ENCODE peak calls at places on chromosomes 12 and 14, in seven cellular contexts. L is H9, E is PC-9, W is MM.1S, N is mammary epithelial cell, V is OCI-LY7, B is hepatocyte. Z is an unnamed sample. For H3K4me1, H4K20me1 and H3K9me3, the result is how much of the 10 kb centered on the place peaks cover.

GRCh38 chr12:88351121-88351520 is 209.0 kb downstream of the TMTC3 start:
- DNase-seq in L (no peak), E (no peak), W (no peak), N (no peak), V (no peak), B (no peak), Z (no peak)

GRCh38 chr12:84937383-84937782 is 24.8 kb upstream of the SLC6A15 start:
- DNase-seq in L (no peak), E (no peak), W (no peak), N (no peak), V (no peak), B (no peak), Z (no peak)

GRCh38 chr14:63468273-63468672 is 74.9 kb downstream of the PPP2R5E start:
- DNase-seq in L (no peak), E (peak), W (no peak), N (peak), V (no peak), B (no peak), Z (no peak)

GRCh38 chr14:99752486-99753121 is 40.6 kb upstream of the EML1 start:
- DNase-seq in L (no peak), E (peak), W (no peak), N (peak), V (no peak), B (no peak), Z (no peak)

GRCh38 chr12:2152134-2152533 is 99.3 kb downstream of the CACNA1C start:
- DNase-seq in L (no peak), E (no peak), W (peak), N (no peak), V (peak), B (no peak), Z (no peak)

GRCh38 chr12:41277019-41277770 is 89.1 kb downstream of the PDZRN4 start:
- DNase-seq in L (no peak), E (no peak), W (peak), N (peak), V (peak), B (peak), Z (no peak)

GRCh38 chr12:1205512-1206060 is 214.6 kb downstream of the ERC1 start:
- DNase-seq in L (no peak), E (no peak), W (no peak), N (peak), V (peak), B (no peak), Z (no peak)

GRCh38 chr14:53956427-53957201 is at the start of gene BMP4:
- DNase-seq in L (peak), E (peak), W (no peak), N (no peak), V (peak), B (peak), Z (peak)

GRCh38 chr14:93951798-93952540 is 24.4 kb downstream of the ASB2 start:
- DNase-seq in L (no peak), E (no peak), W (no peak), N (no peak), V (no peak), B (no peak), Z (no peak)

GRCh38 chr14:58587271-58587670 is 50.5 kb upstream of the DACT1 start:
- DNase-seq in L (no peak), E (no peak), W (no peak), N (no peak), V (no peak), B (no peak), Z (no peak)

GRCh38 chr14:96303981-96304380 is 48.0 kb downstream of the BDKRB1 start:
- DNase-seq in L (no peak), E (no peak), W (no peak), N (no peak), V (no peak), B (no peak), Z (no peak)

GRCh38 chr12:27711312-27711682 is 665 bp downstream of the MRPS35 start:
- DNase-seq in L (no peak), E (no peak), W (peak), N (peak), V (peak), B (peak), Z (no peak)

GRCh38 chr12:86241600-86241999 is 14.6 kb downstream of the MGAT4C start:
- DNase-seq in L (no peak), E (no peak), W (no peak), N (no peak), V (no peak), B (no peak), Z (no peak)

GRCh38 chr12:60191676-60192359 is 596.0 kb downstream of the SLC16A7 start:
- DNase-seq in L (no peak), E (no peak), W (no peak), N (peak), V (no peak), B (no peak), Z (no peak)

GRCh38 chr14:61811882-61812346 is 49.7 kb downstream of the SNAPC1 start:
- DNase-seq in L (no peak), E (no peak), W (no peak), N (no peak), V (no peak), B (no peak), Z (no peak)

GRCh38 chr14:78638926-78639325 is 468.8 kb downstream of the NRXN3 start:
- DNase-seq in L (no peak), E (no peak), W (no peak), N (no peak), V (no peak), B (no peak), Z (no peak)

GRCh38 chr12:45298721-45299120 is 82.8 kb downstream of the ANO6 start:
- DNase-seq in L (no peak), E (peak), W (no peak), N (no peak), V (no peak), B (no peak), Z (no peak)

GRCh38 chr14:31884776-31885379 is 192.2 kb upstream of the ARHGAP5 start:
- DNase-seq in L (no peak), E (peak), W (no peak), N (peak), V (no peak), B (no peak), Z (no peak)

GRCh38 chr12:108633081-108633533 is 587 bp downstream of the SELPLG start:
- DNase-seq in L (peak), E (no peak), W (no peak), N (no peak), V (peak), B (no peak), Z (no peak)

GRCh38 chr14:103710771-103711392 is 4.4 kb downstream of the XRCC3 start:
- DNase-seq in L (no peak), E (no peak), W (no peak), N (no peak), V (no peak), B (no peak), Z (no peak)

GRCh38 chr12:50241178-50241577 is 42.1 kb downstream of the LIMA1 start:
- DNase-seq in L (no peak), E (peak), W (no peak), N (no peak), V (no peak), B (no peak), Z (no peak)

GRCh38 chr12:117045998-117046374 is 53.2 kb downstream of the TESC start:
- DNase-seq in L (no peak), E (no peak), W (no peak), N (no peak), V (peak), B (peak), Z (no peak)

GRCh38 chr12:124372831-124373230 is 77.9 kb downstream of the RFLNA start:
- DNase-seq in L (no peak), E (no peak), W (no peak), N (no peak), V (no peak), B (no peak), Z (no peak)

GRCh38 chr12:124374567-124374966 is 79.7 kb downstream of the RFLNA start:
- DNase-seq in L (no peak), E (no peak), W (no peak), N (no peak), V (no peak), B (no peak), Z (no peak)

GRCh38 chr12:124375141-124375788 is 80.4 kb downstream of the RFLNA start:
- DNase-seq in L (no peak), E (no peak), W (no peak), N (no peak), V (no peak), B (no peak), Z (no peak)

GRCh38 chr12:124375789-124376175 is 80.9 kb downstream of the RFLNA start:
- DNase-seq in L (no peak), E (no peak), W (no peak), N (no peak), V (no peak), B (no peak), Z (no peak)

GRCh38 chr12:124374147-124374546 is 79.3 kb downstream of the RFLNA start:
- DNase-seq in L (no peak), E (no peak), W (no peak), N (no peak), V (no peak), B (no peak), Z (no peak)
- H3K4me1 ChIP-seq in L (under half), E (under half), W (under half), N (under half), V (under half), B (under half), Z (under half)

DNA sequence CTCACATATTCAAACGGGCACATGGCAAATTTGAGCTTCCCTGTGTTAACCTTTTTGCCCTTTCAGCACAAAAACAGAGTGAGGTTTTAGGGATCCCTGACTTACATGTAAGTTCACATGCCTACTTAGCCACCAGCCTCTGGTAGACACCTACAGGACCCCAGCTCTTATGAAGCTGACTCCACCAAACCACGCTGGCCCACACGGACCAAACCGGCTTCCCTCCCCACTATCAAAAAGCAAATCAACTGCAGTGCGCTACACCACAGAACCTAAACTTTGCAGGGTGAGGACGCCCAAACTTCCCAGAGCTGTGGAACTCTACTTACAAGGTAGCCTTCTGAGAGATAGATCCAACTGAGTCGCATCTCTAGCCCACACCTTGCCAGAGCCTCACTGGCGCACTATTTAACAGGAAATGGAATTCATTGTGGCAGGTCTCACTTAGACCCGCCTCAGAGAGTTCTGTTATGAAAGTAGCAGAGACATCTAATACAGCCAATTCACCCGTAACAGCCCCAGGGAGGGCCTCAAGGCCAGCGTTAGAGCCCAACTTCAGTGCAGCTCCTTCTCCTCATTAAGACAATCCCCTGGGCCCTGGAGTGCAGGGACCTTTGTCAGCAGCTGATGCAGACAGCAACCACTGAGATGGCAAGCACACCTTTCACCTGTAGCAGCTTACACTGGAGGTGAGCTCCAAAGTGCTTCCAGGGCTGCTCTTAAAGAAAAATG is 49.2 kb downstream of the SH2B3 start:
- DNase-seq in L (no peak), E (no peak), W (no peak), N (no peak), V (no peak), B (no peak), Z (no peak)
- H4K20me1 ChIP-seq in L (under half), E (under half), W (under half), N (under half), V (under half), B (under half), Z (under half)

GRCh38 chr14:52220924-52221802 is 46.3 kb upstream of the PTGDR start:
- DNase-seq in L (no peak), E (no peak), W (peak), N (no peak), V (no peak), B (no peak), Z (no peak)

GRCh38 chr14:52222901-52223300 is 44.6 kb upstream of the PTGDR start:
- DNase-seq in L (no peak), E (no peak), W (no peak), N (no peak), V (no peak), B (no peak), Z (no peak)

DNA sequence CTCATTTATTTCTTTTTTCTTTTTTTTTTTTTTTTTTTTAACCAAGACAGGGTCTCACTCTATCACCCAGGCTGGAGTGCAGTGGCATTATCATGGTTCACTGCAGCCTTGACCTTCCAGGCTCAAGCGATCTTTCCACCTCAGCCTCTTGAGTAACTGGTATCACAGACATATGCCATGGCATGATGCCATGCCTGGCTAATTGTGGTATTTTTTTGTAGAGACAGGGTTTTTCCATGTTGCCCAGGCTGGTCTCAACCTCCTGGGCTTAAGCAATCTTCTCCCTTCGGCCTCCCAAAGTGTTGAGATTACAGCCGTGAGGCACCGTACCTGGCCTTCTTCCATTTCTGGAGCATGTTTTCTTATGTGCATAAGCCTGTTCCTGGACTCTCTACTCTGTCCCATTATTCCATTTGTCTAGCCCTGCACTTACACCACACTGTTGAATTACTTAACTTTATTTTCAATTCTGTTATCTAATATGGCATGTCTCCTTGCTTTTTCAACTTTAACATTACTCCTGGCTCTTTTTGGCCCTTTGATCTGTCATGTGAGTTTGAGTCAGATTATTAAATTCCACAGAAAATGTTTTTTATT is 47.9 kb upstream of the PTGDR start:
- DNase-seq in L (no peak), E (no peak), W (no peak), N (peak), V (no peak), B (no peak), Z (no peak)
- H3K9me3 ChIP-seq in L (under half), E (under half), W (under half), N (under half), V (under half), B (under half), Z (under half)

GRCh38 chr12:8036366-8036765 is 3.9 kb downstream of the FOXJ2 start:
- DNase-seq in L (no peak), E (no peak), W (no peak), N (no peak), V (no peak), B (no peak), Z (no peak)
- H3K4me1 ChIP-seq in L (under half), E (under half), W (under half), N (half or more), V (half or more), B (under half), Z (half or more)

DNA sequence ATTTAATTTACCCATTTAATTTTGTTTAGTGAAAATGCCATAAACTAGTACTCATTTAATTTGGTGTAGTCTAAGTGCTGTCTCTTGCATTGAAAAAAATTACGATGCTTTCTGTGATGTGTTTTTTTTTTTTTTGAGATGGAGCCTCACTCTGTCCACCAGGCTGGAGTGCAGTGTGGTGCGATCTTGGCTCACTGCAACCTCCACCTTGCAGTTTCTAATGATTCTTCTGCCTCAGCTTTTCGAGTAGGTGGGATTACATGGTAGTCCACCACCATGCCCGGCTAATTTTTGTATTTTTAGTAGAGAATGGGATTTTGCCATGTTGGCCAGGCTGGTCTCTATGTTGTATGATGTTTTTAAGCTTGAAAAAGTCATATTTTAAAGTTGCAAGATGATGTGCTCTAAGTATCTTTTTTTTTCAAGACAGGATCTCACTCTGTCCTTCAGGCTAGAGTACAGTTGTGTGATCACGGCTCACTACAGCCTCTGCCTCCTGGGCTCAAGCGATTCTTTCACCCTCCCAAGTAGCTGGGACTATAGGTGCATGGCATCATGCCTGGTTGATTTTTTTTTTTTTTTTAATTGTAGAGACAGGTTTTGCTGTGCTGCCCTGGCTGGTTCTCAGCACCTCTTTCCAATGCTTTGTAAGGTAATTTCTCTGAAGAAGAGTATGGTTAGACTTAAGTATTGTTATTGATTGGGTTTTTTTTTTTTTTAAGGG is 8.6 kb downstream of the LRRC10 start:
- DNase-seq in L (no peak), E (no peak), W (no peak), N (no peak), V (no peak), B (no peak), Z (no peak)
- H4K20me1 ChIP-seq in L (under half), E (under half), W (under half), N (under half), V (under half), B (under half), Z (under half)